ENCODE peak calls at places on chromosomes 7 and 10, in four cellular contexts. D, G, J and E are unnamed samples.

GRCh38 chr10:51649064-51649463 is 50.3 kb downstream of the CSTF2T start:
- DNase-seq in G (no peak), D (no peak), J (no peak), E (no peak)

GRCh38 chr10:77949167-77949566 is 22.6 kb upstream of the DLG5 start:
- DNase-seq in J (no peak), D (no peak), G (no peak), E (no peak)

GRCh38 chr7:115297651-115298050 is 375.8 kb downstream of the MDFIC start:
- DNase-seq in J (no peak), G (no peak), D (peak), E (no peak)

GRCh38 chr7:53531-53930 is 138.8 kb upstream of the FAM20C start:
- DNase-seq in D (no peak), G (no peak), J (peak), E (no peak)

GRCh38 chr7:42082144-42082543 is 154.9 kb downstream of the GLI3 start:
- DNase-seq in J (no peak), D (no peak), G (no peak), E (no peak)

GRCh38 chr10:5977471-5978370 is at the start of gene IL15RA:
- DNase-seq in G (peak), J (peak), D (peak), E (peak)

GRCh38 chr7:130973637-130974036 is 239.6 kb upstream of the KLF14 start:
- DNase-seq in J (no peak), G (peak), D (no peak), E (no peak)

GRCh38 chr7:16648551-16648950 is 2.6 kb downstream of the BZW2 start:
- DNase-seq in J (no peak), G (no peak), D (no peak), E (no peak)

GRCh38 chr7:115748123-115748738 is 282.3 kb downstream of the TFEC start:
- DNase-seq in J (no peak), G (no peak), D (no peak), E (no peak)

GRCh38 chr10:122939819-122940543 is 14.0 kb downstream of the C10orf88 start:
- DNase-seq in G (no peak), J (no peak), D (no peak), E (no peak)

GRCh38 chr7:151847681-151848081 is 29.2 kb downstream of the PRKAG2 start:
- DNase-seq in D (no peak), J (peak), G (no peak), E (no peak)

GRCh38 chr10:87635498-87636312 is 24.0 kb upstream of the PAPSS2 start:
- DNase-seq in D (no peak), G (peak), J (no peak), E (no peak)

GRCh38 chr10:109892885-109893284 is 30.4 kb downstream of the XPNPEP1 start:
- DNase-seq in D (no peak), J (no peak), G (no peak), E (no peak)

GRCh38 chr10:59622320-59622901 is 87.2 kb downstream of the SLC16A9 start:
- DNase-seq in D (peak), J (peak), G (peak), E (no peak)

GRCh38 chr7:128204455-128204854 is 36.6 kb upstream of the LEP start:
- DNase-seq in G (no peak), D (no peak), J (no peak), E (no peak)

GRCh38 chr10:133327651-133328357 is 8.9 kb downstream of the CALY start:
- DNase-seq in J (no peak), D (no peak), G (no peak), E (no peak)

GRCh38 chr10:56449770-56450169 is 88.7 kb upstream of the ZWINT start:
- DNase-seq in G (no peak), J (no peak), D (no peak), E (no peak)

GRCh38 chr7:113657603-113658002 is 261.2 kb downstream of the PPP1R3A start:
- DNase-seq in J (no peak), D (no peak), G (no peak), E (no peak)

GRCh38 chr7:2006921-2007381 is 225.8 kb downstream of the MAD1L1 start:
- DNase-seq in G (no peak), J (peak), D (no peak), E (no peak)